ENCODE peak calls at places on chromosomes 2 and 18, in six cellular contexts. L is prostate gland, I is transverse colon, S is spleen, D is breast epithelium, A is sigmoid colon. U is an unnamed sample.

GRCh38 chr2:228658998-228659397 is 477.5 kb upstream of the SPHKAP start:
- DNase-seq in L (no peak), I (no peak), S (no peak), D (no peak), A (no peak), U (no peak)

GRCh38 chr18:79470547-79470946 is 74.8 kb downstream of the NFATC1 start:
- DNase-seq in L (no peak), I (no peak), S (no peak), D (no peak), A (no peak), U (no peak)

GRCh38 chr2:224570328-224570993 is 14.7 kb downstream of the CUL3 start:
- DNase-seq in L (no peak), I (no peak), S (no peak), D (no peak), A (no peak), U (no peak)

GRCh38 chr2:64630752-64631151 is 23.0 kb downstream of the SERTAD2 start:
- DNase-seq in L (no peak), I (no peak), S (no peak), D (no peak), A (peak; percentile 50), U (no peak)

GRCh38 chr2:182784777-182785176 is 68.7 kb downstream of the DNAJC10 start:
- DNase-seq in L (no peak), I (no peak), S (no peak), D (no peak), A (no peak), U (no peak)

GRCh38 chr2:8049851-8050571 is 631.8 kb upstream of the ID2 start:
- DNase-seq in L (no peak), I (no peak), S (no peak), D (no peak), A (no peak), U (no peak)

GRCh38 chr2:43083278-43083677 is 143.1 kb downstream of the ZFP36L2 start:
- DNase-seq in L (no peak), I (no peak), S (peak; percentile 50), D (no peak), A (peak; percentile 80), U (no peak)

GRCh38 chr2:3115301-3116042 is 262.1 kb downstream of the EIPR1 start:
- DNase-seq in L (no peak), I (no peak), S (peak; percentile 53), D (no peak), A (no peak), U (no peak)

GRCh38 chr2:8514748-8515389 is 167.0 kb upstream of the ID2 start:
- DNase-seq in L (no peak), I (no peak), S (no peak), D (no peak), A (no peak), U (no peak)

GRCh38 chr2:47230418-47230817 is 75.3 kb upstream of the STPG4 start:
- DNase-seq in L (peak; percentile 36), I (peak; percentile 38), S (no peak), D (no peak), A (peak; percentile 93), U (no peak)

GRCh38 chr2:76193098-76193497 is 482.4 kb upstream of the GCFC2 start:
- DNase-seq in L (no peak), I (no peak), S (no peak), D (no peak), A (no peak), U (no peak)

GRCh38 chr2:235219048-235219447 is 267.2 kb downstream of the SH3BP4 start:
- DNase-seq in L (no peak), I (no peak), S (no peak), D (no peak), A (no peak), U (peak; percentile 45)

GRCh38 chr2:98809878-98810587 is 79.1 kb upstream of the MGAT4A start:
- DNase-seq in L (no peak), I (no peak), S (no peak), D (no peak), A (no peak), U (no peak)

GRCh38 chr2:23606968-23607367 is 222.0 kb downstream of the KLHL29 start:
- DNase-seq in L (no peak), I (no peak), S (peak; percentile 16), D (no peak), A (peak; percentile 27), U (no peak)

GRCh38 chr2:219302412-219302968 is 6.7 kb downstream of the PTPRN start:
- DNase-seq in L (no peak), I (no peak), S (peak; percentile 68), D (no peak), A (no peak), U (no peak)

GRCh38 chr2:128422571-128422970 is 103.9 kb upstream of the HS6ST1 start:
- DNase-seq in L (no peak), I (peak; percentile 1), S (peak; percentile 21), D (no peak), A (no peak), U (peak; percentile 75)

GRCh38 chr2:28286678-28287077 is 106.0 kb upstream of the FOSL2 start:
- DNase-seq in L (no peak), I (no peak), S (no peak), D (no peak), A (no peak), U (no peak)

GRCh38 chr2:14557921-14558320 is 74.6 kb upstream of the LRATD1 start:
- DNase-seq in L (no peak), I (no peak), S (no peak), D (no peak), A (no peak), U (no peak)

GRCh38 chr2:233437439-233437955 is 83.2 kb downstream of the DGKD start:
- DNase-seq in L (no peak), I (no peak), S (no peak), D (no peak), A (peak; percentile 43), U (no peak)

GRCh38 chr2:241659150-241659739 is 21.8 kb downstream of the ATG4B start:
- DNase-seq in L (peak; percentile 63), I (peak; percentile 47), S (no peak), D (no peak), A (peak; percentile 81), U (no peak)

GRCh38 chr2:80547344-80547743 is 242.8 kb upstream of the LRRTM1 start:
- DNase-seq in L (no peak), I (no peak), S (no peak), D (no peak), A (no peak), U (no peak)

GRCh38 chr2:181554511-181554910 is 97.3 kb downstream of the ITGA4 start:
- DNase-seq in L (no peak), I (no peak), S (no peak), D (no peak), A (no peak), U (no peak)

GRCh38 chr18:54100466-54100865 is 124.0 kb downstream of the MBD2 start:
- DNase-seq in L (no peak), I (no peak), S (no peak), D (no peak), A (no peak), U (no peak)

GRCh38 chr2:42117923-42118758 is 51.0 kb upstream of the EML4 start:
- DNase-seq in L (no peak), I (no peak), S (no peak), D (no peak), A (no peak), U (no peak)

DNA sequence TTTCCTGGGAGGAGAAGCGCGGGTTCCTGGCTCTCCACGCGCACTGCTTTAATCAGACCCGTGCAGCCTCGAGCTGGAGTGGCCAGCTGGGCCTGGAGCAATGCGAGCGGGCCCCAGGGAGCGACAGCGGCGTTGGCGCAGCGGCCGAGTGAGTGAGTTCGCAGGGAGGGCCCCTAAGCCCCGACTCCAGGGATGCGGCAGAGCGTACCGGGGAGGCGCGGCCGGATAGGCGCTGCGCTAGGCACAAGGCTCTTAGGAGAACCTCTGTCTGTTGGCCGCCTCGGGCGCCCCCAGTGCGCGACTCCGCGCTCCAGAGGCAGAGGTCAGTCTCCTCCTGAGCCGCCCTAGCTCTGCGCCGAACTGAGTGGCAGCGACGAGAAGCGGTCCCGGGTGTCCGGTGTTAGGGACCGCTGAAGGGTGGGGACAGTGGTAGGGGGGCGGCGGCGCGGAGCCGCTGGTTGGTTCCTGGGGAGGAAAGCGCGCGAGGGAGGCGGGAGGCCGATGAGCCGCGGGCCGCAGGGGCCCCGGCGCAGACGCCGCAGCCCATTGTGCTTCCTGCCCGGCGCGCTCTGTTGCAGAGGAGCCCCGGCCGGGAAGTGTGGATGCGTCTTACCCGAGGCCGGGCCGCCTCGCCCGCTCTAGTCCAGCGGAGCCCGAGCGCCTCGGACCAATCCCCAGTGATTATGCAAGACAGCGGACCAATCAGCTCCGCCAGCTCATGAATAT is 410 bp upstream of the DLX1 start:
- DNase-seq in L (no peak), I (peak; percentile 69), S (peak; percentile 88), D (no peak), A (peak; percentile 86), U (peak; percentile 91)
- TF ChIP-seq POLR2AphosphoS5 in L (peak; percentile 29), I (peak; percentile 50), S (peak; percentile 28), D (no peak), A (peak; percentile 70), U (peak; percentile 30)

GRCh38 chr2:74181739-74182138 is 3.1 kb upstream of the MOB1A start:
- DNase-seq in L (no peak), I (peak; percentile 57), S (peak; percentile 77), D (no peak), A (peak; percentile 72), U (no peak)
- H3K4me1 ChIP-seq in L (no peaks in the 10 kb centered on the region), I (peaks cover 9% of the 10 kb centered on the region), S (peaks cover 14% of the 10 kb centered on the region), D (peaks cover 4% of the 10 kb centered on the region), A (no peaks in the 10 kb centered on the region), U (peaks cover 20% of the 10 kb centered on the region)

GRCh38 chr18:26862084-26862483 is 3.4 kb downstream of the AQP4 start:
- DNase-seq in L (no peak), I (no peak), S (no peak), D (no peak), A (no peak), U (no peak)

GRCh38 chr18:26863921-26864497 is 1.5 kb downstream of the AQP4 start:
- DNase-seq in L (no peak), I (no peak), S (no peak), D (no peak), A (no peak), U (no peak)

GRCh38 chr18:26864658-26865057 is 849 bp downstream of the AQP4 start:
- DNase-seq in L (no peak), I (no peak), S (no peak), D (no peak), A (no peak), U (no peak)

GRCh38 chr18:26865557-26865956 is at the start of gene AQP4:
- DNase-seq in L (no peak), I (no peak), S (no peak), D (no peak), A (no peak), U (no peak)

GRCh38 chr18:26863122-26863879 is 2.2 kb downstream of the AQP4 start:
- DNase-seq in L (peak; percentile 81), I (peak; percentile 74), S (no peak), D (peak; percentile 68), A (peak; percentile 62), U (no peak)
- TF ChIP-seq POLR2AphosphoS5 in L (peak; percentile 27), I (no peak), S (peak; percentile 38), D (no peak), A (no peak), U (no peak)

GRCh38 chr18:47999801-48000248 is 69.4 kb upstream of the SMAD2 start:
- DNase-seq in L (no peak), I (no peak), S (no peak), D (no peak), A (no peak), U (no peak)

GRCh38 chr18:47993409-47993808 is 63.0 kb upstream of the SMAD2 start:
- DNase-seq in L (no peak), I (no peak), S (no peak), D (no peak), A (no peak), U (no peak)

GRCh38 chr18:47996091-47996541 is 65.7 kb upstream of the SMAD2 start:
- DNase-seq in L (no peak), I (no peak), S (no peak), D (no peak), A (no peak), U (no peak)

GRCh38 chr18:48000701-48001100 is 70.2 kb upstream of the SMAD2 start:
- DNase-seq in L (no peak), I (no peak), S (no peak), D (no peak), A (no peak), U (no peak)

GRCh38 chr18:47997338-47997780 is 66.9 kb upstream of the SMAD2 start:
- DNase-seq in L (no peak), I (no peak), S (no peak), D (no peak), A (no peak), U (no peak)
- H3K4me1 ChIP-seq in L (no peaks in the 10 kb centered on the region), I (no peaks in the 10 kb centered on the region), S (no peaks in the 10 kb centered on the region), D (no peaks in the 10 kb centered on the region), A (no peaks in the 10 kb centered on the region), U (no peaks in the 10 kb centered on the region)

U was measured in esophagus muscularis mucosa.